ENCODE peak calls at places on chromosomes 13 and 19, in six cellular contexts. U is EL; K is suprapubic skin; F is activated CD4-positive, alpha-beta T cell treated with anti-CD3 and anti-CD28 coated beads, Interleukin-2, amount 50 U/mL, for 48 hours; Z is prostate gland; N is activated gamma-delta T cell treated with Interleukin-2 at 50 U/mL for 16 hours. R is an unnamed sample.

GRCh38 chr13:112708560-112709240 is 18.9 kb downstream of the ATP11A start:
- DNase-seq in K (no peak), N (no peak), Z (no peak), F (no peak), U (no peak), R (peak; percentile 37)

GRCh38 chr13:109938255-109938936 is 152.0 kb upstream of the IRS2 start:
- DNase-seq in Z (no peak), U (peak; percentile 73), K (no peak), F (no peak), N (no peak), R (no peak)

GRCh38 chr19:28494466-28494865 is 718.5 kb downstream of the UQCRFS1 start:
- DNase-seq in F (no peak), Z (no peak), U (no peak), N (no peak), K (no peak), R (no peak)

GRCh38 chr13:111418101-111418500 is 97.7 kb downstream of the TEX29 start:
- DNase-seq in N (no peak), Z (no peak), K (no peak), U (no peak), F (no peak), R (no peak)

GRCh38 chr19:2356036-2356646 is 3.9 kb upstream of the TMPRSS9 start:
- DNase-seq in Z (no peak), N (no peak), F (no peak), U (no peak), K (no peak), R (no peak)

GRCh38 chr13:100673831-100674362 is 698 bp downstream of the TMTC4 start:
- DNase-seq in U (peak; percentile 77), F (peak; percentile 24), N (peak; percentile 43), K (no peak), Z (peak; percentile 14), R (peak; percentile 66)

GRCh38 chr13:76884167-76884566 is 2.0 kb downstream of the KCTD12 start:
- DNase-seq in F (no peak), Z (no peak), K (no peak), U (no peak), N (no peak), R (no peak)

GRCh38 chr19:29003641-29004409 is 209.1 kb downstream of the UQCRFS1 start:
- DNase-seq in F (no peak), U (no peak), N (no peak), K (no peak), Z (no peak), R (no peak)

GRCh38 chr13:94921181-94921580 is 208.8 kb upstream of the SOX21 start:
- DNase-seq in Z (no peak), F (no peak), U (no peak), N (no peak), K (no peak), R (no peak)

GRCh38 chr19:7264858-7265257 is 29.4 kb downstream of the INSR start:
- DNase-seq in U (no peak), Z (no peak), F (no peak), N (no peak), K (no peak), R (no peak)

GRCh38 chr13:33275916-33276315 is 9.6 kb downstream of the STARD13 start:
- DNase-seq in K (no peak), F (no peak), Z (no peak), N (no peak), U (peak; percentile 77), R (no peak)

GRCh38 chr13:52765991-52766390 is 26.4 kb upstream of the CNMD start:
- DNase-seq in Z (no peak), U (no peak), N (no peak), F (no peak), K (no peak), R (no peak)

R was measured in K562.